ENCODE peak calls at places on chromosome 17, in four cellular contexts. One of them, this sample, is unnamed.

GRCh38 chr17:55769625-55770000 is 18.8 kb downstream of the PCTP start:
- DNase-seq in cortex of kidney: no peak
- DNase-seq in GM23338: no peak
- DNase-seq in activated T-cell treated with anti-CD3 and anti-CD28 coated beads for 4 hours: no peak
- DNase-seq in this sample: no peak

GRCh38 chr17:41920580-41920955 is 1.8 kb upstream of the ACLY start:
- DNase-seq in cortex of kidney: no peak
- DNase-seq in GM23338: no peak
- DNase-seq in activated T-cell treated with anti-CD3 and anti-CD28 coated beads for 4 hours: no peak
- DNase-seq in this sample: no peak

GRCh38 chr17:55238931-55239297 is 25.8 kb upstream of the HLF start:
- DNase-seq in cortex of kidney: no peak
- DNase-seq in GM23338: peak; percentile 69
- DNase-seq in activated T-cell treated with anti-CD3 and anti-CD28 coated beads for 4 hours: no peak
- DNase-seq in this sample: peak; percentile 48

GRCh38 chr17:49342575-49342936 is 19.5 kb downstream of the ZNF652 start:
- DNase-seq in cortex of kidney: no peak
- DNase-seq in GM23338: no peak
- DNase-seq in activated T-cell treated with anti-CD3 and anti-CD28 coated beads for 4 hours: no peak
- DNase-seq in this sample: no peak

GRCh38 chr17:19978206-19978802 is 676 bp upstream of the AKAP10 start:
- DNase-seq in cortex of kidney: no peak
- DNase-seq in GM23338: peak; percentile 56
- DNase-seq in activated T-cell treated with anti-CD3 and anti-CD28 coated beads for 4 hours: no peak
- DNase-seq in this sample: no peak

GRCh38 chr17:74199306-74200092 is 4.0 kb upstream of the RPL38 start:
- DNase-seq in cortex of kidney: no peak
- DNase-seq in GM23338: peak; percentile 79
- DNase-seq in activated T-cell treated with anti-CD3 and anti-CD28 coated beads for 4 hours: peak; percentile 59
- DNase-seq in this sample: peak; percentile 85

GRCh38 chr17:49985310-49985990 is 9.6 kb downstream of the DLX3 start:
- DNase-seq in cortex of kidney: no peak
- DNase-seq in GM23338: no peak
- DNase-seq in activated T-cell treated with anti-CD3 and anti-CD28 coated beads for 4 hours: no peak
- DNase-seq in this sample: peak; percentile 10

GRCh38 chr17:48624544-48625501 is 1.3 kb downstream of the HOXB9 start:
- DNase-seq in cortex of kidney: no peak
- DNase-seq in GM23338: peak; percentile 82
- DNase-seq in activated T-cell treated with anti-CD3 and anti-CD28 coated beads for 4 hours: no peak
- DNase-seq in this sample: peak; percentile 64

GRCh38 chr17:71208111-71208704 is 912.6 kb upstream of the SOX9 start:
- DNase-seq in cortex of kidney: no peak
- DNase-seq in GM23338: no peak
- DNase-seq in activated T-cell treated with anti-CD3 and anti-CD28 coated beads for 4 hours: no peak
- DNase-seq in this sample: no peak

GRCh38 chr17:79183221-79184158 is 108.9 kb downstream of the ENGASE start:
- DNase-seq in cortex of kidney: no peak
- DNase-seq in GM23338: peak; percentile 92
- DNase-seq in activated T-cell treated with anti-CD3 and anti-CD28 coated beads for 4 hours: no peak
- DNase-seq in this sample: peak; percentile 73

GRCh38 chr17:17704931-17705330 is 23.7 kb downstream of the RAI1 start:
- DNase-seq in cortex of kidney: no peak
- DNase-seq in GM23338: no peak
- DNase-seq in activated T-cell treated with anti-CD3 and anti-CD28 coated beads for 4 hours: no peak
- DNase-seq in this sample: no peak

GRCh38 chr17:80173916-80174315 is 4.1 kb downstream of the CARD14 start:
- DNase-seq in cortex of kidney: no peak
- DNase-seq in GM23338: no peak
- DNase-seq in activated T-cell treated with anti-CD3 and anti-CD28 coated beads for 4 hours: no peak
- DNase-seq in this sample: no peak

GRCh38 chr17:79402275-79402674 is 208.6 kb downstream of the RBFOX3 start:
- DNase-seq in cortex of kidney: no peak
- DNase-seq in GM23338: no peak
- DNase-seq in activated T-cell treated with anti-CD3 and anti-CD28 coated beads for 4 hours: no peak
- DNase-seq in this sample: no peak

GRCh38 chr17:19341211-19341631 is 21.3 kb downstream of the B9D1 start:
- DNase-seq in cortex of kidney: no peak
- DNase-seq in GM23338: no peak
- DNase-seq in activated T-cell treated with anti-CD3 and anti-CD28 coated beads for 4 hours: no peak
- DNase-seq in this sample: no peak

GRCh38 chr17:20241855-20242254 is 225.5 kb downstream of the LGALS9B start:
- DNase-seq in cortex of kidney: no peak
- DNase-seq in GM23338: no peak
- DNase-seq in activated T-cell treated with anti-CD3 and anti-CD28 coated beads for 4 hours: no peak
- DNase-seq in this sample: no peak

GRCh38 chr17:65850486-65850885 is 289.0 kb upstream of the AXIN2 start:
- DNase-seq in cortex of kidney: no peak
- DNase-seq in GM23338: no peak
- DNase-seq in activated T-cell treated with anti-CD3 and anti-CD28 coated beads for 4 hours: no peak
- DNase-seq in this sample: no peak

This sample was measured in ELF-1.